ENCODE peak calls at places on chromosome 21, in six cellular contexts. F is NCI-H748 treated with DMSO at 0.1 percent for 48 hours, H is cardiac fibroblast, A is HFFc6, X is OCI-LY7, J is adrenal gland. C is an unnamed sample.

GRCh38 chr21:38351961-38352521 is 95.2 kb downstream of the KCNJ15 start:
- DNase-seq in F (peak; percentile 41), H (peak; percentile 74), A (peak; percentile 74), X (no peak), J (no peak), C (peak; percentile 73)

GRCh38 chr21:40687625-40688024 is 159.3 kb downstream of the DSCAM start:
- DNase-seq in F (no peak), H (no peak), A (no peak), X (no peak), J (no peak), C (no peak)

GRCh38 chr21:36169465-36170128 is 13.0 kb downstream of the DOP1B start:
- DNase-seq in F (no peak), H (no peak), A (no peak), X (no peak), J (no peak), C (no peak)

GRCh38 chr21:44018813-44019567 is 6.9 kb downstream of the TRAPPC10 start:
- DNase-seq in F (no peak), H (no peak), A (no peak), X (no peak), J (no peak), C (no peak)

GRCh38 chr21:39976805-39977204 is 109.6 kb downstream of the PCP4 start:
- DNase-seq in F (no peak), H (no peak), A (no peak), X (no peak), J (peak; percentile 5), C (no peak)

GRCh38 chr21:45365608-45366241 is 39.2 kb upstream of the COL18A1 start:
- DNase-seq in F (no peak), H (peak; percentile 86), A (no peak), X (no peak), J (no peak), C (peak; percentile 63)

GRCh38 chr21:34743831-34744230 is 75.0 kb downstream of the CLIC6 start:
- DNase-seq in F (no peak), H (peak; percentile 56), A (peak; percentile 68), X (no peak), J (no peak), C (peak; percentile 57)

GRCh38 chr21:45262041-45262581 is 25.6 kb downstream of the POFUT2 start:
- DNase-seq in F (no peak), H (no peak), A (no peak), X (no peak), J (no peak), C (no peak)

GRCh38 chr21:44866780-44867179 is 6.7 kb downstream of the PTTG1IP start:
- DNase-seq in F (no peak), H (peak; percentile 64), A (no peak), X (no peak), J (no peak), C (no peak)

GRCh38 chr21:45323487-45324380 is 36.0 kb upstream of the POFUT2 start:
- DNase-seq in F (no peak), H (peak; percentile 73), A (no peak), X (no peak), J (no peak), C (no peak)

GRCh38 chr21:34734696-34735095 is 65.9 kb downstream of the CLIC6 start:
- DNase-seq in F (no peak), H (no peak), A (peak; percentile 30), X (no peak), J (no peak), C (no peak)

GRCh38 chr21:16419188-16419874 is 689.5 kb downstream of the USP25 start:
- DNase-seq in F (peak; percentile 0), H (peak; percentile 97), A (peak; percentile 13), X (no peak), J (peak; percentile 79), C (peak; percentile 12)

C was measured in AG08396.